ENCODE peak calls at places on chromosome 10, in eight cellular contexts. H, O, Z, T, D, M, X and I are unnamed samples.

GRCh38 chr10:112126172-112126571 is 57.4 kb downstream of the GPAM start:
- DNase-seq in H (no peak), O (no peak), Z (no peak), T (no peak), D (no peak), M (no peak), X (no peak), I (no peak)

GRCh38 chr10:3239066-3239919 is 66.7 kb upstream of the PITRM1 start:
- DNase-seq in H (peak; percentile 83), O (peak; percentile 79), Z (peak; percentile 84), T (peak; percentile 79), D (peak; percentile 70), M (peak; percentile 23), X (peak; percentile 45), I (peak; percentile 70)

GRCh38 chr10:92590623-92591549 is 2.0 kb upstream of the KIF11 start:
- DNase-seq in H (peak; percentile 82), O (peak; percentile 58), Z (peak; percentile 65), T (peak; percentile 24), D (peak; percentile 40), M (no peak), X (peak; percentile 75), I (no peak)

GRCh38 chr10:90718185-90718584 is 139.7 kb downstream of the HTR7 start:
- DNase-seq in H (no peak), O (no peak), Z (no peak), T (no peak), D (no peak), M (no peak), X (no peak), I (no peak)

GRCh38 chr10:124205432-124205831 is 112.0 kb upstream of the CHST15 start:
- DNase-seq in H (no peak), O (no peak), Z (no peak), T (no peak), D (no peak), M (no peak), X (no peak), I (no peak)

GRCh38 chr10:13631594-13631993 is 44.8 kb downstream of the PRPF18 start:
- DNase-seq in H (no peak), O (no peak), Z (no peak), T (no peak), D (no peak), M (no peak), X (no peak), I (no peak)

GRCh38 chr10:72228318-72228751 is 12.3 kb upstream of the ASCC1 start:
- DNase-seq in H (no peak), O (no peak), Z (no peak), T (no peak), D (no peak), M (no peak), X (no peak), I (no peak)

GRCh38 chr10:114708717-114709352 is 50.8 kb upstream of the ABLIM1 start:
- DNase-seq in H (no peak), O (no peak), Z (no peak), T (no peak), D (no peak), M (peak; percentile 76), X (peak; percentile 52), I (no peak)

GRCh38 chr10:113207924-113208323 is 257.9 kb downstream of the TCF7L2 start:
- DNase-seq in H (no peak), O (no peak), Z (no peak), T (no peak), D (no peak), M (no peak), X (no peak), I (no peak)

GRCh38 chr10:48582970-48583369 is 21.9 kb downstream of the ARHGAP22 start:
- DNase-seq in H (peak; percentile 20), O (no peak), Z (no peak), T (no peak), D (peak; percentile 53), M (no peak), X (no peak), I (no peak)

GRCh38 chr10:84375011-84375410 is 46.6 kb downstream of the CCSER2 start:
- DNase-seq in H (peak; percentile 43), O (no peak), Z (no peak), T (peak; percentile 47), D (no peak), M (peak; percentile 46), X (peak; percentile 57), I (peak; percentile 8)

GRCh38 chr10:62373995-62374861 is at the start of gene ZNF365:
- DNase-seq in H (no peak), O (peak; percentile 42), Z (peak; percentile 64), T (no peak), D (peak; percentile 34), M (peak; percentile 51), X (peak; percentile 8), I (peak; percentile 20)

GRCh38 chr10:43943825-43944360 is 295.2 kb upstream of the ZNF32 start:
- DNase-seq in H (no peak), O (no peak), Z (peak; percentile 38), T (no peak), D (no peak), M (no peak), X (no peak), I (no peak)

GRCh38 chr10:74977913-74978847 is 133.3 kb upstream of the SAMD8 start:
- DNase-seq in H (no peak), O (no peak), Z (no peak), T (peak; percentile 29), D (no peak), M (no peak), X (no peak), I (peak; percentile 17)

GRCh38 chr10:74973993-74974392 is 137.5 kb upstream of the SAMD8 start:
- DNase-seq in H (no peak), O (no peak), Z (no peak), T (no peak), D (no peak), M (no peak), X (no peak), I (no peak)

GRCh38 chr10:74977072-74977471 is 134.4 kb upstream of the SAMD8 start:
- DNase-seq in H (no peak), O (no peak), Z (no peak), T (no peak), D (no peak), M (no peak), X (no peak), I (no peak)

GRCh38 chr10:74975758-74976157 is 135.7 kb upstream of the SAMD8 start:
- DNase-seq in H (no peak), O (no peak), Z (no peak), T (no peak), D (no peak), M (no peak), X (no peak), I (no peak)

DNA sequence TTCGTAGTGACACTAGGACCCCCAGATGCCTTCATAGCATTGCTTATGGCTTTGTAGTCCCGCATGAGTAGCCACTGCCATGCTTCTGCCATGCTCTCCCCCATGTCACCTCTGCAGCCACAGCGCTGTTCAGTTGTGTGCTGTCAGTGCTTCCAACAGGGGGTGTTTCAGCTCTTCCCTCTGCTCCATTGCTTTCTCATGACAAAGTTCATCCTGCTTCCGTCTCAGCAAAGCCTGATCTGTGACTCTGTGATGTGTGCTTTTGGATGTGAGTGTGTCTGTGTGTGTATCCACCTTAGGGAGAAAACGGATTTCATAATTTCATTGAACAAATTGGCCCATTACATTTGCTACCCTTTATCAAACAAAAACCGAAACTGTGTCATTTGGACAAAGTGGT is 134.9 kb upstream of the SAMD8 start:
- DNase-seq in H (no peak), O (no peak), Z (no peak), T (no peak), D (no peak), M (no peak), X (no peak), I (no peak)
- TF ChIP-seq CTCF in H (no peak), O (no peak), Z (no peak), T (no peak), D (no peak), M (no peak), X (no peak), I (no peak)

GRCh38 chr10:93603023-93603422 is 2.0 kb upstream of the RBP4 start:
- DNase-seq in H (no peak), O (no peak), Z (no peak), T (no peak), D (no peak), M (no peak), X (no peak), I (no peak)
- H3K27me3 ChIP-seq in H (no peaks in the 10 kb centered on the region), O (no peaks in the 10 kb centered on the region), Z (peaks cover 53% of the 10 kb centered on the region), T (no peaks in the 10 kb centered on the region), D (peaks cover 63% of the 10 kb centered on the region), M (peaks cover 96% of the 10 kb centered on the region), X (no peaks in the 10 kb centered on the region), I (peaks cover 50% of the 10 kb centered on the region)

GRCh38 chr10:59677253-59677831 is 32.3 kb downstream of the SLC16A9 start:
- DNase-seq in H (no peak), O (no peak), Z (no peak), T (no peak), D (no peak), M (no peak), X (no peak), I (no peak)

GRCh38 chr10:59672150-59672875 is 37.3 kb downstream of the SLC16A9 start:
- DNase-seq in H (no peak), O (no peak), Z (no peak), T (no peak), D (no peak), M (no peak), X (no peak), I (no peak)

GRCh38 chr10:59678884-59679301 is 30.8 kb downstream of the SLC16A9 start:
- DNase-seq in H (no peak), O (no peak), Z (no peak), T (no peak), D (no peak), M (peak; percentile 99), X (no peak), I (no peak)

GRCh38 chr10:59674211-59674836 is 35.3 kb downstream of the SLC16A9 start:
- DNase-seq in H (no peak), O (no peak), Z (no peak), T (no peak), D (no peak), M (peak; percentile 93), X (no peak), I (no peak)

GRCh38 chr10:59675812-59676211 is 33.8 kb downstream of the SLC16A9 start:
- DNase-seq in H (no peak), O (no peak), Z (no peak), T (no peak), D (no peak), M (no peak), X (no peak), I (no peak)
- TF ChIP-seq CTCF in H (no peak), O (no peak), Z (no peak), T (peak; percentile 4), D (no peak), M (peak; percentile 25), X (no peak), I (no peak)

GRCh38 chr10:8056378-8056777 is 1.9 kb downstream of the GATA3 start:
- DNase-seq in H (no peak), O (no peak), Z (no peak), T (no peak), D (no peak), M (no peak), X (no peak), I (no peak)
- H3K27me3 ChIP-seq in H (no peaks in the 10 kb centered on the region), O (peaks cover 1% of the 10 kb centered on the region), Z (peaks cover 72% of the 10 kb centered on the region), T (no peaks in the 10 kb centered on the region), D (peaks cover 71% of the 10 kb centered on the region), M (no peaks in the 10 kb centered on the region), X (no peaks in the 10 kb centered on the region), I (peaks cover 19% of the 10 kb centered on the region)

GRCh38 chr10:4990217-4990616 is 13.4 kb downstream of the AKR1C2 start:
- DNase-seq in H (no peak), O (no peak), Z (no peak), T (no peak), D (no peak), M (no peak), X (no peak), I (no peak)
- TF ChIP-seq CTCF in H (no peak), O (no peak), Z (no peak), T (no peak), D (no peak), M (no peak), X (no peak), I (no peak)